ENCODE peak calls at places on chromosomes 1 and 21, in four cellular contexts. One of them, this sample, is unnamed.

GRCh38 chr1:15974855-15975254 is 1.0 kb downstream of the ZBTB17 start:
- DNase-seq in prostate gland: no peak
- DNase-seq in dorsolateral prefrontal cortex: no peak
- DNase-seq in AG10803: no peak
- DNase-seq in this sample: peak; percentile 80

GRCh38 chr1:212608956-212609700 is 567 bp downstream of the ATF3 start:
- DNase-seq in prostate gland: peak; percentile 33
- DNase-seq in dorsolateral prefrontal cortex: peak; percentile 7
- DNase-seq in AG10803: peak; percentile 42
- DNase-seq in this sample: peak; percentile 74

GRCh38 chr1:8165595-8166360 is 139.7 kb upstream of the ERRFI1 start:
- DNase-seq in prostate gland: no peak
- DNase-seq in dorsolateral prefrontal cortex: peak; percentile 27
- DNase-seq in AG10803: no peak
- DNase-seq in this sample: no peak

GRCh38 chr1:66764994-66765578 is 12.8 kb downstream of the DYNLT5 start:
- DNase-seq in prostate gland: peak; percentile 16
- DNase-seq in dorsolateral prefrontal cortex: peak; percentile 5
- DNase-seq in AG10803: peak; percentile 65
- DNase-seq in this sample: peak; percentile 75

GRCh38 chr1:21524686-21525339 is 15.6 kb downstream of the ALPL start:
- DNase-seq in prostate gland: no peak
- DNase-seq in dorsolateral prefrontal cortex: peak; percentile 35
- DNase-seq in AG10803: no peak
- DNase-seq in this sample: no peak

GRCh38 chr1:94094466-94095111 is 26.4 kb downstream of the ABCA4 start:
- DNase-seq in prostate gland: peak; percentile 61
- DNase-seq in dorsolateral prefrontal cortex: peak; percentile 91
- DNase-seq in AG10803: peak; percentile 56
- DNase-seq in this sample: no peak

GRCh38 chr1:19062258-19063029 is 106.0 kb upstream of the IFFO2 start:
- DNase-seq in prostate gland: no peak
- DNase-seq in dorsolateral prefrontal cortex: no peak
- DNase-seq in AG10803: no peak
- DNase-seq in this sample: peak; percentile 16

GRCh38 chr1:10459185-10459584 is 9.4 kb downstream of the CORT start:
- DNase-seq in prostate gland: peak; percentile 21
- DNase-seq in dorsolateral prefrontal cortex: no peak
- DNase-seq in AG10803: peak; percentile 80
- DNase-seq in this sample: no peak

GRCh38 chr1:116118471-116118870 is 7.3 kb downstream of the MAB21L3 start:
- DNase-seq in prostate gland: no peak
- DNase-seq in dorsolateral prefrontal cortex: no peak
- DNase-seq in AG10803: no peak
- DNase-seq in this sample: no peak

GRCh38 chr1:70487910-70488665 is 77.0 kb downstream of the CTH start:
- DNase-seq in prostate gland: peak; percentile 3
- DNase-seq in dorsolateral prefrontal cortex: no peak
- DNase-seq in AG10803: no peak
- DNase-seq in this sample: peak; percentile 65

GRCh38 chr1:77533660-77534295 is 148.7 kb downstream of the ZZZ3 start:
- DNase-seq in prostate gland: peak; percentile 44
- DNase-seq in dorsolateral prefrontal cortex: peak; percentile 18
- DNase-seq in AG10803: peak; percentile 80
- DNase-seq in this sample: peak; percentile 64

GRCh38 chr1:18352640-18353245 is 128.0 kb upstream of the KLHDC7A start:
- DNase-seq in prostate gland: no peak
- DNase-seq in dorsolateral prefrontal cortex: no peak
- DNase-seq in AG10803: no peak
- DNase-seq in this sample: no peak

GRCh38 chr1:234862944-234863515 is 253.1 kb upstream of the IRF2BP2 start:
- DNase-seq in prostate gland: peak; percentile 86
- DNase-seq in dorsolateral prefrontal cortex: peak; percentile 57
- DNase-seq in AG10803: peak; percentile 84
- DNase-seq in this sample: no peak

GRCh38 chr1:230869499-230869898 is 1.2 kb upstream of the C1orf198 start:
- DNase-seq in prostate gland: no peak
- DNase-seq in dorsolateral prefrontal cortex: no peak
- DNase-seq in AG10803: peak; percentile 76
- DNase-seq in this sample: no peak

GRCh38 chr1:16979475-16980327 is 719 bp downstream of the MFAP2 start:
- DNase-seq in prostate gland: no peak
- DNase-seq in dorsolateral prefrontal cortex: no peak
- DNase-seq in AG10803: peak; percentile 67
- DNase-seq in this sample: no peak

GRCh38 chr1:116997666-116998065 is 3.9 kb upstream of the CD101 start:
- DNase-seq in prostate gland: no peak
- DNase-seq in dorsolateral prefrontal cortex: no peak
- DNase-seq in AG10803: no peak
- DNase-seq in this sample: no peak

GRCh38 chr1:84301759-84302380 is 362 bp downstream of the SAMD13 start:
- DNase-seq in prostate gland: no peak
- DNase-seq in dorsolateral prefrontal cortex: no peak
- DNase-seq in AG10803: no peak
- DNase-seq in this sample: no peak

GRCh38 chr1:176384841-176385240 is 78.1 kb upstream of the PAPPA2 start:
- DNase-seq in prostate gland: no peak
- DNase-seq in dorsolateral prefrontal cortex: no peak
- DNase-seq in AG10803: no peak
- DNase-seq in this sample: no peak

GRCh38 chr1:67687649-67688048 is 2.6 kb downstream of the GADD45A start:
- DNase-seq in prostate gland: no peak
- DNase-seq in dorsolateral prefrontal cortex: no peak
- DNase-seq in AG10803: peak; percentile 90
- DNase-seq in this sample: no peak

GRCh38 chr1:69535490-69535889 is 32.2 kb upstream of the LRRC7 start:
- DNase-seq in prostate gland: no peak
- DNase-seq in dorsolateral prefrontal cortex: no peak
- DNase-seq in AG10803: no peak
- DNase-seq in this sample: no peak

GRCh38 chr1:156448134-156448967 is 52.2 kb downstream of the MEF2D start:
- DNase-seq in prostate gland: no peak
- DNase-seq in dorsolateral prefrontal cortex: no peak
- DNase-seq in AG10803: no peak
- DNase-seq in this sample: no peak

GRCh38 chr21:44520326-44521300 is 19.4 kb downstream of the KRTAP10-1 start:
- DNase-seq in prostate gland: no peak
- DNase-seq in dorsolateral prefrontal cortex: no peak
- DNase-seq in AG10803: no peak
- DNase-seq in this sample: no peak

GRCh38 chr1:100862591-100862990 is 32.1 kb downstream of the EXTL2 start:
- DNase-seq in prostate gland: no peak
- DNase-seq in dorsolateral prefrontal cortex: no peak
- DNase-seq in AG10803: peak; percentile 90
- DNase-seq in this sample: no peak

GRCh38 chr1:171879556-171879955 is 38.3 kb downstream of the DNM3 start:
- DNase-seq in prostate gland: no peak
- DNase-seq in dorsolateral prefrontal cortex: no peak
- DNase-seq in AG10803: no peak
- DNase-seq in this sample: no peak

GRCh38 chr1:193143285-193143684 is 21.5 kb downstream of the CDC73 start:
- DNase-seq in prostate gland: no peak
- DNase-seq in dorsolateral prefrontal cortex: no peak
- DNase-seq in AG10803: peak; percentile 21
- DNase-seq in this sample: no peak

GRCh38 chr21:39686636-39687035 is 58.3 kb upstream of the IGSF5 start:
- DNase-seq in prostate gland: no peak
- DNase-seq in dorsolateral prefrontal cortex: no peak
- DNase-seq in AG10803: no peak
- DNase-seq in this sample: no peak

GRCh38 chr1:7638078-7638477 is 133.0 kb upstream of the VAMP3 start:
- DNase-seq in prostate gland: no peak
- DNase-seq in dorsolateral prefrontal cortex: no peak
- DNase-seq in AG10803: no peak
- DNase-seq in this sample: no peak

DNA sequence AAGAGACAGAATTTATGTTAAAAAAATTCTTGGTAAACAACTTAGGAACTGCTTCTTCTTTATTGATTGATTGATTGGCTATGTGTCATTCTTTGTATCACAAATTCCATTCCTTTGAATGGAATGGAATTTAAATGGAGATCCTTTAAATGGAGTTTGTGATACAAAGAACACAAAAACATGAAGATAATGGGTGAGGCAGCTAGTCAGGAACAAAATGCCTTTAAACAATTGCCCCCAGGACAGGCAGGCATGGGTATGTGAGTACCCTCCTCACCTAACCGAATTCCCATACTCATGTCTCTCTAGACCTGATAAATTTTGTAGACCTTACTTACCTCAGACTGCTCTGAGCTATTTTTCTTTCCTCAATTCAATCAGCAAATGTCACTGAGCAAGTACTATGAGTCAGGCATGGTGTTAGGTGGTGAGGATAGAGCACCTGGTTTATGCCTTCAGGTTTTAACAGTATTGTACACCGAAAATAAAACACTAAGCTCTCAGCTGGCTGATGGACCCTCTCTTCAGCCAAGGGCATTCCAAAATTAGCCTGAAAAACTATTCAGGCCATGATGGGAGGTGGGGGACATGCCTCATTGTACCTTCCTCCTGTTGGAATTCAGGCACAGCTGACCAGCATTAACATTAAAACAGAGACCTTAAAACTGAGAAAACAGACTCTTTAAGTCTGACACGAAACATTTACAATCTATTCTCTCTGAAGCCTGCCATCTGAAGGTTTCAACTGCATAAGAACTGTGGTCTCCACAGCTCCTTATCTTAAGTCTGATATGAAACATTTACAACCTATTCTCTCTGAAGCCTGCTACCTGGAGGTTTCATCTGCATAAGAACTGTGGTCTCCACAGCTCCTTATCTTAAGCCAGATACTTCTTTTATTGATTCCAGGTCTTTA is 58.9 kb downstream of the OLFML3 start:
- DNase-seq in prostate gland: no peak
- DNase-seq in dorsolateral prefrontal cortex: no peak
- DNase-seq in AG10803: no peak
- DNase-seq in this sample: no peak
- H3K4me3 ChIP-seq in prostate gland: no peak overlapping the region
- H3K4me3 ChIP-seq in dorsolateral prefrontal cortex: no peak overlapping the region
- H3K4me3 ChIP-seq in AG10803: no peak overlapping the region
- H3K4me3 ChIP-seq in this sample: no peak overlapping the region

DNA sequence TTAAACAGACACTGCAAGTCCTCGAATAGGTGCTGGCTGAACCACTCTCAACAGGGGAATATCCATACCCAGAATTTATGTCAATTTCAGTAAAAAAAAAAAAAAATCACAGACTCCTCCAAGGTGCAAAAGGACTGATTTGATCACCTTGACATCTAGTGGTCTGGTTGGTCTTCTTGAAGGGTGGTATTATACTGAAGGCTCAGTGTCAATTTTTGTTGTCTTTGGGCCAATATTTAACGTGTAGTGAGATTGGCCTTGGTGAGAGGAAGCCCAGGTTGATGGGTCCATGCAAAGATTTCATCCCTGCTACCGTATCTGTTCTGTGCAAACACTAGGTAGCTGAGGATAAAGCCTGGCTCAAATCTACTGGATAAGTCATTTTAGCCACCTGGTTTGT is 4.0 kb upstream of the GBP5 start:
- DNase-seq in prostate gland: no peak
- DNase-seq in dorsolateral prefrontal cortex: no peak
- DNase-seq in AG10803: no peak
- DNase-seq in this sample: peak; percentile 22
- TF ChIP-seq CTCF in prostate gland: peak; percentile 14
- TF ChIP-seq CTCF in dorsolateral prefrontal cortex: peak; percentile 27
- TF ChIP-seq CTCF in AG10803: peak; percentile 21
- TF ChIP-seq CTCF in this sample: peak; percentile 16

DNA sequence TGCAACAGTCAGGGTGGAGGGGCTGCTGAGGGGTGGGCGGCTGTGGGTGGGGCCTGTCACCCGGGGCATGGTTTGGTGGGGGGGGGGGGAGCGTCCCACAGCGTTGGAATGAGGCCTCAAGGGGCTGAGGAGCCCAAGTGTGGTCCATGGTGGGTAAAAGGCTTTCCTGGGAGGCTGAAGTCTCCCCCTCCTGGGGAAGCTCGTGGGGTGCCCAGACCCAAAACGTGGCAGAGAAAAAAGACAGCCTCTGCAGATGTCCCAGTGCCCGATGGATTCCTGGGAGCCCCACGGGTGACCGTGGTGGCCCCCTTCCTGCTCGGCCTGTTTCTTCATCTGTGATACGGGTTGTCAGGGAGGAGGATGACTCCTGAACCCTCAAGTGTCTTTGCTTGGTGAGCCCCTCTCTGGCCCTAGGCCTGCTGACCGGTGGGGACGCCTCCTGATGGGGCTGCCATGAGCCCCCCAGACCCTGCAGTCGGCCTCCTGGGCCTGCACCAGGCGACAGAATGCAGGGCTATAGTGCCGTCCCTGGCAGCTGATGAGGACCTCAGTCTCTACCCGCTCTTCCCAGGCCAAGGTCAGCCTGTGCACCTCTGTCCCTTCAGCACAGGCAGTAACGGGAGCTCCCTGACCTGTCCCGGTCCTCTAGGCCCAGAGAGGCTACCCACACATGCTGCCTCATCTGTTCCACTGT is 1.1 kb downstream of the OBSCN start:
- DNase-seq in prostate gland: no peak
- DNase-seq in dorsolateral prefrontal cortex: no peak
- DNase-seq in AG10803: no peak
- DNase-seq in this sample: no peak
- H3K4me3 ChIP-seq in prostate gland: no peak overlapping the region
- H3K4me3 ChIP-seq in dorsolateral prefrontal cortex: no peak overlapping the region
- H3K4me3 ChIP-seq in AG10803: no peak overlapping the region
- H3K4me3 ChIP-seq in this sample: no peak overlapping the region

GRCh38 chr21:30072496-30072895 is 94.1 kb downstream of the CLDN17 start:
- DNase-seq in prostate gland: peak; percentile 37
- DNase-seq in dorsolateral prefrontal cortex: no peak
- DNase-seq in AG10803: peak; percentile 8
- DNase-seq in this sample: peak; percentile 7
- TF ChIP-seq CTCF in prostate gland: peak; percentile 65
- TF ChIP-seq CTCF in dorsolateral prefrontal cortex: no peak
- TF ChIP-seq CTCF in AG10803: peak; percentile 21
- TF ChIP-seq CTCF in this sample: no peak

GRCh38 chr1:243315455-243315854 is 59.6 kb downstream of the SDCCAG8 start:
- DNase-seq in prostate gland: no peak
- DNase-seq in dorsolateral prefrontal cortex: no peak
- DNase-seq in AG10803: peak; percentile 22
- DNase-seq in this sample: peak; percentile 29

GRCh38 chr1:243316366-243316989 is 60.6 kb downstream of the SDCCAG8 start:
- DNase-seq in prostate gland: peak; percentile 10
- DNase-seq in dorsolateral prefrontal cortex: peak; percentile 23
- DNase-seq in AG10803: no peak
- DNase-seq in this sample: no peak

GRCh38 chr1:243312962-243313634 is 57.3 kb downstream of the SDCCAG8 start:
- DNase-seq in prostate gland: no peak
- DNase-seq in dorsolateral prefrontal cortex: no peak
- DNase-seq in AG10803: no peak
- DNase-seq in this sample: peak; percentile 50

GRCh38 chr1:243313635-243314536 is 58.0 kb downstream of the SDCCAG8 start:
- DNase-seq in prostate gland: no peak
- DNase-seq in dorsolateral prefrontal cortex: no peak
- DNase-seq in AG10803: no peak
- DNase-seq in this sample: peak; percentile 91

GRCh38 chr1:243315933-243316332 is 60.1 kb downstream of the SDCCAG8 start:
- DNase-seq in prostate gland: no peak
- DNase-seq in dorsolateral prefrontal cortex: no peak
- DNase-seq in AG10803: no peak
- DNase-seq in this sample: no peak
- H3K4me3 ChIP-seq in prostate gland: no peak overlapping the region
- H3K4me3 ChIP-seq in dorsolateral prefrontal cortex: no peak overlapping the region
- H3K4me3 ChIP-seq in AG10803: no peak overlapping the region
- H3K4me3 ChIP-seq in this sample: no peak overlapping the region

GRCh38 chr1:211520641-211521040 is 28.7 kb upstream of the RD3 start:
- DNase-seq in prostate gland: no peak
- DNase-seq in dorsolateral prefrontal cortex: no peak
- DNase-seq in AG10803: no peak
- DNase-seq in this sample: no peak
- TF ChIP-seq CTCF in prostate gland: no peak
- TF ChIP-seq CTCF in dorsolateral prefrontal cortex: no peak
- TF ChIP-seq CTCF in AG10803: no peak
- TF ChIP-seq CTCF in this sample: no peak

GRCh38 chr1:153546371-153546770 is 765 bp upstream of the S100A4 start:
- DNase-seq in prostate gland: no peak
- DNase-seq in dorsolateral prefrontal cortex: no peak
- DNase-seq in AG10803: no peak
- DNase-seq in this sample: no peak
- H3K4me3 ChIP-seq in prostate gland: no peak overlapping the region
- H3K4me3 ChIP-seq in dorsolateral prefrontal cortex: no peak overlapping the region
- H3K4me3 ChIP-seq in AG10803: peak overlapping the region; percentile 92
- H3K4me3 ChIP-seq in this sample: no peak overlapping the region